ENCODE peak calls at places on chromosomes 3 and 15, in nine cellular contexts. C is ovary, Q is cardiac muscle cell, U is ELR, Y is HT-29, Z is Calu3, O is HuH-7.5, I is EH, W is anterior cingulate cortex. F is an unnamed sample.

GRCh38 chr3:8576841-8577553 is 67.6 kb downstream of the SSUH2 start:
- DNase-seq in C (no peak), Q (peak; percentile 54), U (peak; percentile 3), Y (no peak), Z (no peak), O (no peak), I (peak; percentile 93), W (no peak), F (no peak)

GRCh38 chr3:152097120-152097519 is 171.6 kb upstream of the MBNL1 start:
- DNase-seq in C (no peak), Q (no peak), U (no peak), Y (no peak), Z (no peak), O (no peak), I (no peak), W (no peak), F (no peak)

GRCh38 chr3:106144051-106144450 is 275.2 kb upstream of the CBLB start:
- DNase-seq in C (no peak), Q (no peak), U (no peak), Y (no peak), Z (no peak), O (no peak), I (peak; percentile 66), W (no peak), F (no peak)

GRCh38 chr3:170603770-170604510 is 18.1 kb upstream of the SLC7A14 start:
- DNase-seq in C (no peak), Q (peak; percentile 45), U (peak; percentile 18), Y (no peak), Z (no peak), O (no peak), I (peak; percentile 34), W (no peak), F (no peak)

GRCh38 chr3:195574497-195575304 is 9.0 kb downstream of the APOD start:
- DNase-seq in C (no peak), Q (peak; percentile 48), U (no peak), Y (no peak), Z (no peak), O (no peak), I (no peak), W (no peak), F (no peak)

GRCh38 chr3:136778865-136779264 is 26.7 kb upstream of the STAG1 start:
- DNase-seq in C (no peak), Q (peak; percentile 29), U (peak; percentile 19), Y (no peak), Z (no peak), O (no peak), I (peak; percentile 82), W (no peak), F (no peak)

GRCh38 chr3:185733980-185734724 is 90.7 kb downstream of the IGF2BP2 start:
- DNase-seq in C (no peak), Q (peak; percentile 88), U (peak; percentile 93), Y (peak; percentile 93), Z (peak; percentile 82), O (peak; percentile 50), I (peak; percentile 85), W (no peak), F (peak; percentile 18)

GRCh38 chr15:57320543-57321220 is 55.6 kb upstream of the CGNL1 start:
- DNase-seq in C (no peak), Q (peak; percentile 83), U (no peak), Y (no peak), Z (no peak), O (no peak), I (peak; percentile 55), W (no peak), F (no peak)

GRCh38 chr15:82918162-82918561 is 34.4 kb downstream of the HOMER2 start:
- DNase-seq in C (no peak), Q (no peak), U (no peak), Y (no peak), Z (no peak), O (no peak), I (no peak), W (no peak), F (no peak)

GRCh38 chr3:154310840-154311239 is 13.4 kb downstream of the DHX36 start:
- DNase-seq in C (no peak), Q (peak; percentile 14), U (peak; percentile 22), Y (no peak), Z (no peak), O (no peak), I (peak; percentile 16), W (no peak), F (no peak)

GRCh38 chr3:53247619-53248018 is 8.2 kb downstream of the TKT start:
- DNase-seq in C (no peak), Q (no peak), U (no peak), Y (no peak), Z (no peak), O (no peak), I (no peak), W (no peak), F (no peak)

GRCh38 chr3:95615592-95616310 is 1198.6 kb upstream of the EPHA6 start:
- DNase-seq in C (no peak), Q (no peak), U (no peak), Y (peak; percentile 69), Z (no peak), O (no peak), I (no peak), W (no peak), F (no peak)

GRCh38 chr15:34436126-34436955 is 1.3 kb downstream of the GOLGA8A start:
- DNase-seq in C (peak; percentile 46), Q (no peak), U (peak; percentile 21), Y (no peak), Z (no peak), O (no peak), I (peak; percentile 16), W (no peak), F (no peak)

GRCh38 chr3:47661121-47661752 is 82.6 kb upstream of the CSPG5 start:
- DNase-seq in C (no peak), Q (peak; percentile 55), U (peak; percentile 77), Y (no peak), Z (peak; percentile 4), O (no peak), I (peak; percentile 70), W (no peak), F (peak; percentile 61)

GRCh38 chr3:115562636-115563267 is 60.6 kb upstream of the GAP43 start:
- DNase-seq in C (no peak), Q (no peak), U (no peak), Y (no peak), Z (no peak), O (no peak), I (no peak), W (no peak), F (no peak)

GRCh38 chr3:127052121-127052561 is 69.2 kb downstream of the PLXNA1 start:
- DNase-seq in C (peak; percentile 90), Q (peak; percentile 11), U (no peak), Y (no peak), Z (peak; percentile 36), O (no peak), I (no peak), W (peak; percentile 16), F (peak; percentile 52)

GRCh38 chr15:98955331-98955730 is 52.3 kb downstream of the PGPEP1L start:
- DNase-seq in C (peak; percentile 78), Q (no peak), U (no peak), Y (no peak), Z (no peak), O (no peak), I (no peak), W (peak; percentile 86), F (no peak)

GRCh38 chr3:115448856-115449255 is 174.5 kb upstream of the GAP43 start:
- DNase-seq in C (no peak), Q (peak; percentile 49), U (no peak), Y (no peak), Z (no peak), O (no peak), I (no peak), W (no peak), F (no peak)

F was measured in pancreas.